ENCODE peak calls at places on chromosomes 16 and 17, in nine cellular contexts. E is brain microvascular endothelial cell, A is HCT116, Z is cardiac muscle cell, V is cardiac fibroblast, H is mucosa of descending colon, Y is A549, N is fibroblast of the aortic adventitia, R is neural progenitor cell. Q is an unnamed sample.

GRCh38 chr16:66128363-66128725 is 238.1 kb upstream of the CDH5 start:
- DNase-seq in E (no peak), A (no peak), Z (peak), V (no peak), H (no peak), Y (no peak), N (peak), R (no peak), Q (no peak)

GRCh38 chr17:18315498-18316360 is 636 bp downstream of the SMCR8 start:
- DNase-seq in E (no peak), A (no peak), Z (no peak), V (no peak), H (peak), Y (no peak), N (no peak), R (no peak), Q (no peak)

GRCh38 chr16:51767564-51767963 is 616.5 kb upstream of the SALL1 start:
- DNase-seq in E (no peak), A (no peak), Z (no peak), V (no peak), H (no peak), Y (no peak), N (no peak), R (no peak), Q (no peak)

GRCh38 chr17:35774499-35774898 is 13.8 kb downstream of the C17orf50 start:
- DNase-seq in E (no peak), A (no peak), Z (peak), V (peak), H (peak), Y (no peak), N (peak), R (no peak), Q (no peak)

GRCh38 chr16:74449470-74449869 is 28.2 kb upstream of the CLEC18B start:
- DNase-seq in E (peak), A (peak), Z (no peak), V (no peak), H (no peak), Y (peak), N (no peak), R (no peak), Q (no peak)

GRCh38 chr16:78775161-78775561 is 675.7 kb downstream of the WWOX start:
- DNase-seq in E (no peak), A (no peak), Z (no peak), V (no peak), H (no peak), Y (no peak), N (no peak), R (no peak), Q (no peak)

GRCh38 chr17:44733753-44734152 is 25.0 kb upstream of the ADAM11 start:
- DNase-seq in E (peak), A (no peak), Z (peak), V (no peak), H (no peak), Y (peak), N (no peak), R (peak), Q (no peak)

GRCh38 chr16:46746821-46747776 is 1.0 kb downstream of the MYLK3 start:
- DNase-seq in E (no peak), A (no peak), Z (no peak), V (no peak), H (no peak), Y (no peak), N (no peak), R (no peak), Q (no peak)

GRCh38 chr17:63275968-63276349 is 170.1 kb downstream of the CYB561 start:
- DNase-seq in E (no peak), A (no peak), Z (no peak), V (no peak), H (no peak), Y (no peak), N (peak), R (no peak), Q (no peak)

GRCh38 chr17:74380086-74380958 is 13.0 kb downstream of the GPR142 start:
- DNase-seq in E (no peak), A (peak), Z (peak), V (no peak), H (peak), Y (peak), N (no peak), R (peak), Q (no peak)

GRCh38 chr17:77546772-77547201 is 406.0 kb downstream of the SEC14L1 start:
- DNase-seq in E (no peak), A (no peak), Z (peak), V (no peak), H (no peak), Y (no peak), N (no peak), R (peak), Q (no peak)

GRCh38 chr17:64245218-64246145 is 17.6 kb downstream of the TEX2 start:
- DNase-seq in E (no peak), A (no peak), Z (no peak), V (no peak), H (no peak), Y (no peak), N (no peak), R (no peak), Q (no peak)

GRCh38 chr16:69444873-69445517 is 20.6 kb downstream of the CYB5B start:
- DNase-seq in E (no peak), A (no peak), Z (peak), V (peak), H (no peak), Y (no peak), N (peak), R (no peak), Q (no peak)

GRCh38 chr17:51630101-51630671 is 369.8 kb downstream of the UTP18 start:
- DNase-seq in E (no peak), A (no peak), Z (no peak), V (no peak), H (no peak), Y (no peak), N (no peak), R (no peak), Q (no peak)

GRCh38 chr17:69581061-69581955 is 166.8 kb downstream of the MAP2K6 start:
- DNase-seq in E (no peak), A (no peak), Z (no peak), V (no peak), H (no peak), Y (no peak), N (no peak), R (no peak), Q (no peak)

GRCh38 chr16:80527297-80527696 is 13.5 kb upstream of the DYNLRB2 start:
- DNase-seq in E (peak), A (peak), Z (peak), V (peak), H (no peak), Y (peak), N (peak), R (peak), Q (no peak)

GRCh38 chr17:29253037-29253436 is 6.4 kb downstream of the CRYBA1 start:
- DNase-seq in E (no peak), A (no peak), Z (no peak), V (no peak), H (no peak), Y (no peak), N (no peak), R (no peak), Q (no peak)

GRCh38 chr17:58665946-58666857 is 25.6 kb downstream of the TEX14 start:
- DNase-seq in E (no peak), A (peak), Z (no peak), V (no peak), H (no peak), Y (peak), N (no peak), R (no peak), Q (no peak)

GRCh38 chr17:50087246-50087911 is 7.8 kb upstream of the PDK2 start:
- DNase-seq in E (peak), A (peak), Z (peak), V (peak), H (peak), Y (peak), N (peak), R (peak), Q (no peak)

GRCh38 chr17:40564195-40564882 is 933 bp downstream of the CCR7 start:
- DNase-seq in E (no peak), A (no peak), Z (no peak), V (no peak), H (no peak), Y (no peak), N (no peak), R (no peak), Q (no peak)

GRCh38 chr17:2777242-2777867 is 18.9 kb upstream of the RAP1GAP2 start:
- DNase-seq in E (no peak), A (no peak), Z (no peak), V (no peak), H (no peak), Y (no peak), N (no peak), R (peak), Q (no peak)

GRCh38 chr17:48754500-48755261 is 26.1 kb upstream of the HOXB13 start:
- DNase-seq in E (no peak), A (no peak), Z (no peak), V (no peak), H (no peak), Y (no peak), N (no peak), R (peak), Q (no peak)

GRCh38 chr16:31134625-31135534 is 647 bp downstream of the PRSS8 start:
- DNase-seq in E (no peak), A (no peak), Z (peak), V (no peak), H (peak), Y (no peak), N (no peak), R (peak), Q (peak)

GRCh38 chr16:1989826-1990335 is at the start of gene SYNGR3:
- DNase-seq in E (no peak), A (no peak), Z (no peak), V (no peak), H (no peak), Y (no peak), N (no peak), R (peak), Q (no peak)

GRCh38 chr16:69338557-69339288 is 641 bp downstream of the COG8 start:
- DNase-seq in E (no peak), A (no peak), Z (no peak), V (no peak), H (no peak), Y (no peak), N (no peak), R (no peak), Q (no peak)

GRCh38 chr16:59698341-59698979 is 964.3 kb upstream of the GOT2 start:
- DNase-seq in E (peak), A (no peak), Z (peak), V (peak), H (no peak), Y (no peak), N (no peak), R (no peak), Q (peak)

GRCh38 chr17:29379084-29379811 is 10.9 kb upstream of the TAOK1 start:
- DNase-seq in E (no peak), A (no peak), Z (peak), V (no peak), H (no peak), Y (no peak), N (no peak), R (peak), Q (no peak)

GRCh38 chr17:35788504-35788998 is 6.9 kb downstream of the MMP28 start:
- DNase-seq in E (peak), A (no peak), Z (peak), V (peak), H (no peak), Y (peak), N (peak), R (no peak), Q (no peak)

GRCh38 chr16:85308585-85309540 is 196.6 kb upstream of the CIBAR2 start:
- DNase-seq in E (no peak), A (no peak), Z (no peak), V (no peak), H (no peak), Y (no peak), N (no peak), R (no peak), Q (no peak)
- TF ChIP-seq CTCF in E (no peak), A (no peak), Z (no peak), V (no peak), H (no peak), Y (no peak), N (no peak), R (no peak), Q (no peak)

GRCh38 chr17:81980752-81981239 is 3.4 kb downstream of the ASPSCR1 start:
- DNase-seq in E (no peak), A (no peak), Z (no peak), V (no peak), H (no peak), Y (no peak), N (no peak), R (no peak), Q (no peak)
- H3K4me3 ChIP-seq in E (no peak), A (no peak), Z (no peak), V (no peak), H (no peak), Y (no peak), N (no peak), R (no peak), Q (no peak)

GRCh38 chr17:3910420-3911270 is 5.6 kb downstream of the P2RX1 start:
- DNase-seq in E (no peak), A (no peak), Z (no peak), V (no peak), H (no peak), Y (no peak), N (no peak), R (no peak), Q (no peak)

GRCh38 chr17:3905017-3905486 is 11.2 kb downstream of the P2RX1 start:
- DNase-seq in E (no peak), A (no peak), Z (no peak), V (no peak), H (no peak), Y (no peak), N (no peak), R (no peak), Q (no peak)

GRCh38 chr17:3906881-3907280 is 9.4 kb downstream of the P2RX1 start:
- DNase-seq in E (no peak), A (no peak), Z (no peak), V (no peak), H (no peak), Y (no peak), N (no peak), R (no peak), Q (no peak)

GRCh38 chr17:3909257-3909656 is 7.0 kb downstream of the P2RX1 start:
- DNase-seq in E (no peak), A (no peak), Z (no peak), V (no peak), H (no peak), Y (no peak), N (no peak), R (no peak), Q (no peak)

DNA sequence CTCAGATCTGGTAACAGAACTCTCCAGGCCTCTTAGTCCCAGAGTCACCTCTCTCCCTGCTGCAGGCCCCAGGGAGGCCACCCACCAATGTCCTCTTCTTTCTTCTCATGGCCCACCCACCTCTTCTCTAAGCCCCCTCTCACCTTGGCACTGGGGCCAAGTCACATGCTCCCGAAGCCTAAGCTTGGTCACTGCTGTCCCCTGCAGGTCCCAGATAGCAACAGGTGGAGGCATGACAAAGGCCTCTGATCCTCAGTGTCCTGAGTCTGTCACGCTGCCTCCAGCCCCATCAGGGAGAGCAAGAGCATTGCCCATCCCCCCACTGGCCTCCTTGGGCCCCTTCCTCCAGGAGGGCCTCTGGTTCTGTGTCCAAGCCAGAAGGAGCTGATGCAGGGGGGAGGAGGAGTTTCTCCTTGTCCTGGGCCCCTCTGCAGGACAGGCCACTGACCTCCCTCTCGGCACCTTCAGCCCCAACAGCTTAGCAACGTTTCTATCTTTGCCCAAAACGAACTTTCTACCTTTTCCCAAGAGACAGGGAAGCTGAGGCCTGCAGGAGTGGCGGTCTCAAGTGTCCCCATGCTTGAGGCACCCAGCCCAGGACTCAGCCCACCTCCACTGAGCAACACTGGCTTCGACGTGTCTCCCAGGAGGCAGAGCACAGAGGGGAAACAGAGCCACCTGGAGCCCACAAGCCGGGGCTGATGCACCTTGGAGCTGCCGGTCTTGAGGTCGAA is 8.6 kb downstream of the P2RX1 start:
- DNase-seq in E (no peak), A (no peak), Z (no peak), V (no peak), H (no peak), Y (peak), N (no peak), R (peak), Q (no peak)
- TF ChIP-seq CTCF in E (peak), A (peak), Z (no peak), V (no peak), H (no peak), Y (peak), N (peak), R (peak), Q (peak)

GRCh38 chr16:55326261-55326802 is 2.3 kb downstream of the IRX6 start:
- DNase-seq in E (no peak), A (no peak), Z (no peak), V (no peak), H (no peak), Y (no peak), N (no peak), R (peak), Q (no peak)

GRCh38 chr16:55330726-55331647 is 7.0 kb downstream of the IRX6 start:
- DNase-seq in E (no peak), A (no peak), Z (no peak), V (no peak), H (peak), Y (no peak), N (no peak), R (peak), Q (no peak)

GRCh38 chr16:55331648-55332185 is 7.7 kb downstream of the IRX6 start:
- DNase-seq in E (no peak), A (no peak), Z (no peak), V (no peak), H (no peak), Y (no peak), N (no peak), R (no peak), Q (no peak)

GRCh38 chr16:55329791-55330190 is 5.8 kb downstream of the IRX6 start:
- DNase-seq in E (no peak), A (no peak), Z (no peak), V (no peak), H (no peak), Y (no peak), N (no peak), R (peak), Q (no peak)

DNA sequence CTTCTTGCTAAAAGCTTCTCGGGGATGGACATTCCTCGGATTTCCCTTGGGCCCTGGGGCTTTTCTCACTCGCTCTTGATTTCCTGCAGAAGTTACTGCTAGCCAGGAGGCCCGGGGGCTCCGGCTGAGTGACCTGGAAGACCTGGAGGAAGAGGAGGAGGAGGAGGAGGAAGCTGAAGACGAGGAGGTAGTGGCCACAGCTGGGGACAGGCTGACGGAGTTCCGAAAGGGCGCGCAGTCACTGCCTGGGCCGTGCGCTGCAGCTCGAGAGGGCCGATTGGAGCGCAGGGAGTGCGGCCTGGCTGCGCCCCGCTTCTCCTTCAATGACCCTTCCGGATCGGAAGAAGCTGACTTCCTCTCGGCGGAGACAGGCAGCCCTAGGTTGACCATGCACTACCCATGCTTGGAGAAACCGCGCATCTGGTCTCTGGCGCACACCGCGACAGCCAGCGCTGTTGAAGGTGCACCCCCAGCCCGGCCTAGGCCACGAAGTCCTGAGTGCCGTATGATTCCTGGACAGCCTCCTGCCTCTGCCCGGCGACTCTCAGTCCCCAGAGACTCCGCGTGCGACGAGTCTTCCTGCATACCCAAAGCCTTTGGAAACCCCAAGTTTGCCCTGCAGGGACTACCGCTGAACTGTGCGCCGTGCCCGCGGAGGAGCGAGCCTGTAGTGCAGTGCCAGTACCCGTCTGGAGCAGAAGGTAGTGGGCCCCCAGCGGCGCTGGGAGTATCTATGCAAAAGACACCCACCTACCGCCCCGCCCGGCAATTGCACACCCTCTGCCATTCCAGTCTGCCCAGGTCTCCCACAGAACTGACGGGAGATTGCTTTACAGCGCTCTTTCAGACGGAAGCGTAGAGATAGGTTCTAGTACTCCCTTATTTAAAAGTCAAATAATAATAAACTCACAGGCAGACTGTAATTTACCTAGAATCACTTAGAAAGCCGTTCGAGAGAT is 4.9 kb downstream of the IRX6 start:
- DNase-seq in E (no peak), A (no peak), Z (no peak), V (no peak), H (peak), Y (no peak), N (no peak), R (peak), Q (no peak)
- H3K4me3 ChIP-seq in E (no peak), A (no peak), Z (peak), V (no peak), H (no peak), Y (no peak), N (no peak), R (peak), Q (no peak)

GRCh38 chr17:42166196-42166763 is 11.5 kb upstream of the RAB5C start:
- DNase-seq in E (no peak), A (no peak), Z (no peak), V (no peak), H (no peak), Y (no peak), N (no peak), R (no peak), Q (no peak)

GRCh38 chr17:42169351-42169750 is 11.6 kb downstream of the KCNH4 start:
- DNase-seq in E (no peak), A (no peak), Z (no peak), V (no peak), H (no peak), Y (no peak), N (no peak), R (no peak), Q (no peak)

GRCh38 chr17:42174126-42174783 is 6.7 kb downstream of the KCNH4 start:
- DNase-seq in E (no peak), A (no peak), Z (no peak), V (no peak), H (no peak), Y (no peak), N (no peak), R (no peak), Q (no peak)

GRCh38 chr17:42167807-42168206 is 13.0 kb upstream of the RAB5C start:
- DNase-seq in E (no peak), A (no peak), Z (no peak), V (no peak), H (no peak), Y (no peak), N (no peak), R (no peak), Q (no peak)

DNA sequence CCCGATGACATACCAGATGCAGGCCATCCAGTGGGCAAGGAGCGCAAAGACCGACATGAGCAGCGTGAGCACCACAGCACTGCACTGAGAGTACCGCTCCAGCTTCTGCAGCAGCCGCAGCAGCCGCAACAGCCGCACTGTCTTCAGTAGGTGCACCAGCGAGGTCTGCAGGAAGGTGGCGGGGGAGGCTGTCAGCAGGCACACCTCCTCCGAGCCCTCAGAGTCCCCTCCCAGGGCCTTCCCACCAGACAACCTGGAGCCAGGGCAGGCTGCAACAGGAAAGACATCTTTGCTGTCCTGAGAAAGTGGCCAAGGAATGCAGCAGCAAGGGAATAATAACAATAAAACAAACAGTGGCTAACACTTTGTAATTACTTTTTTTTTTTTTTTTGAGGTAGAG is 9.1 kb downstream of the KCNH4 start:
- DNase-seq in E (no peak), A (no peak), Z (no peak), V (no peak), H (no peak), Y (no peak), N (no peak), R (peak), Q (no peak)
- TF ChIP-seq CTCF in E (no peak), A (no peak), Z (no peak), V (no peak), H (no peak), Y (no peak), N (no peak), R (no peak), Q (no peak)